ENCODE peak calls at places on chromosomes 5 and 9, in five cellular contexts. F, E, S, Q and G are unnamed samples.
A peak's percentile ranks its signal among the peaks of the same experiment; 100 is the strongest.

GRCh38 chr5:76622973-76623596 is at the start of gene F2RL2:
- DNase-seq in E (no peak), S (peak; percentile 57), Q (no peak), F (peak; percentile 78), G (no peak)

GRCh38 chr5:17204133-17204489 is 13.3 kb upstream of the BASP1 start:
- DNase-seq in F (no peak), E (no peak), Q (no peak), S (no peak), G (no peak)

GRCh38 chr9:127898433-127899199 is 787 bp downstream of the ST6GALNAC6 start:
- DNase-seq in S (peak; percentile 91), F (peak; percentile 95), E (peak; percentile 25), Q (no peak), G (no peak)

GRCh38 chr5:88287302-88287701 is 18.7 kb upstream of the TMEM161B start:
- DNase-seq in Q (no peak), E (no peak), S (no peak), F (no peak), G (no peak)

GRCh38 chr5:68803881-68804319 is 289.9 kb upstream of the SLC30A5 start:
- DNase-seq in S (no peak), E (no peak), Q (no peak), F (no peak), G (no peak)

GRCh38 chr9:110767559-110768063 is 99.0 kb downstream of the MUSK start:
- DNase-seq in E (peak; percentile 58), S (no peak), F (peak; percentile 80), Q (no peak), G (no peak)

GRCh38 chr9:35914307-35914807 is 5.1 kb downstream of the SPAAR start:
- DNase-seq in E (no peak), F (peak; percentile 15), Q (no peak), S (peak; percentile 68), G (no peak)

GRCh38 chr5:91636351-91636750 is 253.2 kb upstream of the ARRDC3 start:
- DNase-seq in Q (no peak), F (no peak), E (no peak), S (no peak), G (no peak)

GRCh38 chr5:190366-191035 is 794 bp upstream of the LRRC14B start:
- DNase-seq in S (no peak), Q (no peak), E (no peak), F (no peak), G (no peak)